ENCODE peak calls at places on chromosomes 1 and 21, in five cellular contexts. D is foreskin keratinocyte; N is CD8-positive, alpha-beta T cell; K is esophagus squamous epithelium; X is heart left ventricle. M is an unnamed sample.

GRCh38 chr1:193069748-193070394 is 10.5 kb downstream of the RO60 start:
- DNase-seq in D (no peak), N (no peak), K (no peak), X (no peak), M (no peak)

GRCh38 chr1:35460796-35461195 is 96.4 kb downstream of the KIAA0319L start:
- DNase-seq in D (peak; percentile 46), N (no peak), K (no peak), X (no peak), M (no peak)

GRCh38 chr1:18879221-18879790 is 19.8 kb upstream of the TAS1R2 start:
- DNase-seq in D (no peak), N (no peak), K (no peak), X (no peak), M (no peak)

GRCh38 chr1:93350875-93351274 is 5.2 kb downstream of the DR1 start:
- DNase-seq in D (no peak), N (no peak), K (no peak), X (no peak), M (no peak)

GRCh38 chr1:159652506-159652905 is 61.9 kb downstream of the CRP start:
- DNase-seq in D (no peak), N (no peak), K (no peak), X (no peak), M (no peak)

GRCh38 chr1:82366694-82367093 is 566.0 kb downstream of the ADGRL2 start:
- DNase-seq in D (peak; percentile 71), N (no peak), K (no peak), X (no peak), M (no peak)

GRCh38 chr1:206467915-206468314 is 2.4 kb upstream of the IKBKE start:
- DNase-seq in D (no peak), N (no peak), K (no peak), X (no peak), M (peak; percentile 36)

GRCh38 chr1:29426701-29427279 is 190.5 kb downstream of the PTPRU start:
- DNase-seq in D (no peak), N (no peak), K (no peak), X (no peak), M (peak; percentile 28)

GRCh38 chr1:153422450-153423068 is 6.2 kb downstream of the S100A7A start:
- DNase-seq in D (no peak), N (peak; percentile 75), K (no peak), X (peak; percentile 74), M (peak; percentile 67)

GRCh38 chr1:209363112-209363511 is 220.4 kb upstream of the CAMK1G start:
- DNase-seq in D (no peak), N (no peak), K (no peak), X (no peak), M (no peak)

GRCh38 chr1:163399976-163400375 is 78.2 kb downstream of the NUF2 start:
- DNase-seq in D (no peak), N (no peak), K (no peak), X (no peak), M (no peak)

GRCh38 chr1:114453361-114453784 is 57.6 kb downstream of the TRIM33 start:
- DNase-seq in D (no peak), N (no peak), K (no peak), X (no peak), M (no peak)

GRCh38 chr1:54312874-54313316 is 93.3 kb downstream of the SSBP3 start:
- DNase-seq in D (no peak), N (no peak), K (no peak), X (peak; percentile 73), M (peak; percentile 58)

GRCh38 chr1:200861937-200862647 is 10.7 kb upstream of the GPR25 start:
- DNase-seq in D (no peak), N (no peak), K (no peak), X (no peak), M (no peak)

GRCh38 chr1:196400478-196401453 is 207.5 kb downstream of the KCNT2 start:
- DNase-seq in D (peak; percentile 42), N (no peak), K (no peak), X (peak; percentile 38), M (no peak)

GRCh38 chr1:232142403-232143314 is 487.3 kb downstream of the SIPA1L2 start:
- DNase-seq in D (peak; percentile 66), N (no peak), K (no peak), X (peak; percentile 20), M (no peak)

GRCh38 chr1:48499211-48499610 is 27.2 kb upstream of the SPATA6 start:
- DNase-seq in D (no peak), N (no peak), K (no peak), X (no peak), M (no peak)

DNA sequence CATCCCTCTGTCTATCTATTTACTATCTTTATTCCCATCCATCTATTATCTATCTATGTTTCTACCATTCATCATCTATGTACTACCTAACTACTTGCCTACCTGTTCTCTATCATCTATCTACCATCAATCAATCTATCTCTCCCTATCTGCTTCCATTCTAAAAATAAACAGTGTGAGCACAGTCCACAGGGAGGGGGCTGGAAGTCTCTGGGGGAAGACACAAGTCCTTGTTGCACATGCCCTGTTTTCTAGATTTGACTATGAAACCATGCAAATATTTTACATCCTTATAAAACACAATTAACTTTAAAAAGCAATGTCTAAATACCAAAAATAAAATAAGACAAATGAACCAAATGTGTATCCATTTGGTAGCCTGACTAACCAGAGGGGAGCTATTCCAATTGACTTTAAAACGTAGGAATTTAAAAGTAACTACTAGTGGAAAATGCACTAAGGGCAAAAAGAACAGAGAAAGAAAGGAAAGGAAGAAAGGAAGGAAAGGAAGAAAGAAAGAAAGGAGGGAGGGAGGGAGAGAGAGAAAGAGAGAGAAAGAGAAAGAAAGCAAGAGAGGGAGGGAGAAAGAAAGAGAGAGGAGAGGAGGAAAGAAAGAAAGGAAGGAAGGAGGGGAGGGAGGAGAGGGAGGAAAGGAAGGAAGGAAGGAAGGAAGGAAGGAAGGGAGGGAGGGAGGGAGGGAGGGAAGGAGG is 13.6 kb upstream of the RIPK4 start:
- DNase-seq in D (no peak), N (no peak), K (no peak), X (no peak), M (no peak)
- H3K4me1 ChIP-seq in D (peaks cover 24% of the 10 kb centered on the region), N (peaks cover 8% of the 10 kb centered on the region), K (peaks cover 13% of the 10 kb centered on the region), X (no peaks in the 10 kb centered on the region), M (peaks cover 10% of the 10 kb centered on the region)

GRCh38 chr1:234535763-234536515 is 57.0 kb upstream of the TARBP1 start:
- DNase-seq in D (no peak), N (no peak), K (no peak), X (peak; percentile 79), M (peak; percentile 69)
- H3K4me1 ChIP-seq in D (peaks cover 63% of the 10 kb centered on the region), N (no peaks in the 10 kb centered on the region), K (peaks cover 79% of the 10 kb centered on the region), X (peaks cover 31% of the 10 kb centered on the region), M (peaks cover 100% of the 10 kb centered on the region)

GRCh38 chr1:164757627-164758026 is 198.6 kb downstream of the PBX1 start:
- DNase-seq in D (no peak), N (no peak), K (no peak), X (no peak), M (no peak)

GRCh38 chr1:164756741-164757140 is 197.8 kb downstream of the PBX1 start:
- DNase-seq in D (no peak), N (no peak), K (no peak), X (no peak), M (no peak)

GRCh38 chr1:164753521-164754077 is 194.6 kb downstream of the PBX1 start:
- DNase-seq in D (no peak), N (no peak), K (no peak), X (no peak), M (no peak)

GRCh38 chr1:164754088-164754600 is 195.2 kb downstream of the PBX1 start:
- DNase-seq in D (peak; percentile 7), N (no peak), K (no peak), X (peak; percentile 29), M (no peak)

DNA sequence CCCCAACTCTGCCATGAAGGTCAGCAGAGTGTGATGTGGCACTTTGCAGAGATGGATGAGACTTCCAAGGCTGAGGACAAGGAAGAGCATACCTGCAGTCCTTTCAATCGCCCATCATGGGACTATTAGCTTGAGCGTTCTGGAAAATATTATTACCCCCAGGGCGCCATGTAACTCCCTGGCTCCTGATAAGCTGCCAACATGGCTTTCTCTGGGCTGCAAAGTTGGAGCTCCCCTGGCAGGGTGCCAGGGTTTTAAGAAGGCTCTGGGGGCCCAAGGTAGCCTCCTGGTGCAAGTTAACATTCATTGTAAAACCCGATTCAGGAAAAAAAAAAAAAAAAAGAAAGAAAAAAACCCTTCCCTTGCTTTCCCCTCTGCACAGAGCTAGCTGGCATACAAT is 196.7 kb downstream of the PBX1 start:
- DNase-seq in D (no peak), N (no peak), K (no peak), X (no peak), M (no peak)
- H3K4me1 ChIP-seq in D (peaks cover 4% of the 10 kb centered on the region), N (no peaks in the 10 kb centered on the region), K (peaks cover 3% of the 10 kb centered on the region), X (peaks cover 3% of the 10 kb centered on the region), M (peaks cover 78% of the 10 kb centered on the region)

GRCh38 chr1:51899022-51899421 is 20.5 kb upstream of the NRDC start:
- DNase-seq in D (no peak), N (no peak), K (no peak), X (no peak), M (no peak)
- H3K4me1 ChIP-seq in D (peaks cover 24% of the 10 kb centered on the region), N (no peaks in the 10 kb centered on the region), K (no peaks in the 10 kb centered on the region), X (no peaks in the 10 kb centered on the region), M (no peaks in the 10 kb centered on the region)

GRCh38 chr1:14971201-14971600 is 182.3 kb upstream of the TMEM51 start:
- DNase-seq in D (no peak), N (no peak), K (no peak), X (no peak), M (no peak)

GRCh38 chr1:14970799-14971141 is 182.8 kb upstream of the TMEM51 start:
- DNase-seq in D (no peak), N (no peak), K (no peak), X (no peak), M (no peak)

GRCh38 chr1:14973773-14974172 is 179.8 kb upstream of the TMEM51 start:
- DNase-seq in D (no peak), N (no peak), K (no peak), X (no peak), M (no peak)

GRCh38 chr1:14970115-14970798 is 183.3 kb upstream of the TMEM51 start:
- DNase-seq in D (no peak), N (no peak), K (no peak), X (no peak), M (peak; percentile 42)

GRCh38 chr1:14972107-14972506 is 181.4 kb upstream of the TMEM51 start:
- DNase-seq in D (no peak), N (no peak), K (no peak), X (no peak), M (no peak)
- H3K4me1 ChIP-seq in D (peaks cover 3% of the 10 kb centered on the region), N (peaks cover 21% of the 10 kb centered on the region), K (peaks cover 14% of the 10 kb centered on the region), X (no peaks in the 10 kb centered on the region), M (peaks cover 45% of the 10 kb centered on the region)